ENCODE peak calls at places on chromosomes 11 and 22, in ten cellular contexts. One of them, this sample, is unnamed.

GRCh38 chr11:9861860-9862725 is 198.2 kb downstream of the SWAP70 start:
- DNase-seq in COR-L47: peak; percentile 16
- DNase-seq in AG10803: peak; percentile 85
- DNase-seq in retinal pigment epithelial cell: peak; percentile 4
- DNase-seq in Calu3: peak; percentile 61
- DNase-seq in nephron progenitor cell: peak; percentile 42
- DNase-seq in body of pancreas: peak; percentile 57
- DNase-seq in ELR: peak; percentile 79
- DNase-seq in NCI-H510A treated with DMSO at 0.1 percent for 48 hours: peak; percentile 25
- DNase-seq in head of caudate nucleus: peak; percentile 7
- DNase-seq in this sample: peak; percentile 19

GRCh38 chr11:124633355-124633754 is 10.7 kb downstream of the TBRG1 start:
- DNase-seq in COR-L47: no peak
- DNase-seq in AG10803: no peak
- DNase-seq in retinal pigment epithelial cell: no peak
- DNase-seq in Calu3: no peak
- DNase-seq in nephron progenitor cell: no peak
- DNase-seq in body of pancreas: no peak
- DNase-seq in ELR: peak; percentile 46
- DNase-seq in NCI-H510A treated with DMSO at 0.1 percent for 48 hours: no peak
- DNase-seq in head of caudate nucleus: no peak
- DNase-seq in this sample: no peak

GRCh38 chr11:133892126-133892525 is 46.8 kb upstream of the SPATA19 start:
- DNase-seq in COR-L47: no peak
- DNase-seq in AG10803: no peak
- DNase-seq in retinal pigment epithelial cell: no peak
- DNase-seq in Calu3: no peak
- DNase-seq in nephron progenitor cell: no peak
- DNase-seq in body of pancreas: no peak
- DNase-seq in ELR: no peak
- DNase-seq in NCI-H510A treated with DMSO at 0.1 percent for 48 hours: no peak
- DNase-seq in head of caudate nucleus: no peak
- DNase-seq in this sample: no peak

GRCh38 chr11:27282806-27283205 is 80.2 kb downstream of the CCDC34 start:
- DNase-seq in COR-L47: no peak
- DNase-seq in AG10803: peak; percentile 41
- DNase-seq in retinal pigment epithelial cell: no peak
- DNase-seq in Calu3: no peak
- DNase-seq in nephron progenitor cell: no peak
- DNase-seq in body of pancreas: no peak
- DNase-seq in ELR: peak; percentile 4
- DNase-seq in NCI-H510A treated with DMSO at 0.1 percent for 48 hours: no peak
- DNase-seq in head of caudate nucleus: no peak
- DNase-seq in this sample: no peak

GRCh38 chr22:39522567-39523300 is 2.4 kb downstream of the ATF4 start:
- DNase-seq in COR-L47: no peak
- DNase-seq in AG10803: peak; percentile 71
- DNase-seq in retinal pigment epithelial cell: no peak
- DNase-seq in Calu3: peak; percentile 25
- DNase-seq in nephron progenitor cell: no peak
- DNase-seq in body of pancreas: peak; percentile 72
- DNase-seq in ELR: peak; percentile 80
- DNase-seq in NCI-H510A treated with DMSO at 0.1 percent for 48 hours: peak; percentile 30
- DNase-seq in head of caudate nucleus: no peak
- DNase-seq in this sample: no peak

GRCh38 chr22:37279469-37279868 is 2.8 kb upstream of the CYTH4 start:
- DNase-seq in COR-L47: no peak
- DNase-seq in AG10803: no peak
- DNase-seq in retinal pigment epithelial cell: no peak
- DNase-seq in Calu3: no peak
- DNase-seq in nephron progenitor cell: no peak
- DNase-seq in body of pancreas: no peak
- DNase-seq in ELR: no peak
- DNase-seq in NCI-H510A treated with DMSO at 0.1 percent for 48 hours: no peak
- DNase-seq in head of caudate nucleus: no peak
- DNase-seq in this sample: no peak

GRCh38 chr11:100404907-100405306 is 282.2 kb upstream of the ARHGAP42 start:
- DNase-seq in COR-L47: no peak
- DNase-seq in AG10803: no peak
- DNase-seq in retinal pigment epithelial cell: no peak
- DNase-seq in Calu3: no peak
- DNase-seq in nephron progenitor cell: no peak
- DNase-seq in body of pancreas: no peak
- DNase-seq in ELR: no peak
- DNase-seq in NCI-H510A treated with DMSO at 0.1 percent for 48 hours: no peak
- DNase-seq in head of caudate nucleus: no peak
- DNase-seq in this sample: no peak

GRCh38 chr11:65316979-65317786 is 2.5 kb downstream of the CDC42EP2 start:
- DNase-seq in COR-L47: peak; percentile 60
- DNase-seq in AG10803: peak; percentile 94
- DNase-seq in retinal pigment epithelial cell: no peak
- DNase-seq in Calu3: peak; percentile 87
- DNase-seq in nephron progenitor cell: peak; percentile 37
- DNase-seq in body of pancreas: peak; percentile 54
- DNase-seq in ELR: peak; percentile 93
- DNase-seq in NCI-H510A treated with DMSO at 0.1 percent for 48 hours: peak; percentile 24
- DNase-seq in head of caudate nucleus: no peak
- DNase-seq in this sample: no peak

GRCh38 chr11:12195773-12196172 is 85.4 kb downstream of the MICAL2 start:
- DNase-seq in COR-L47: no peak
- DNase-seq in AG10803: no peak
- DNase-seq in retinal pigment epithelial cell: no peak
- DNase-seq in Calu3: no peak
- DNase-seq in nephron progenitor cell: no peak
- DNase-seq in body of pancreas: no peak
- DNase-seq in ELR: no peak
- DNase-seq in NCI-H510A treated with DMSO at 0.1 percent for 48 hours: no peak
- DNase-seq in head of caudate nucleus: no peak
- DNase-seq in this sample: peak; percentile 60

GRCh38 chr22:38401336-38402084 is 53.5 kb downstream of the KCNJ4 start:
- DNase-seq in COR-L47: peak; percentile 78
- DNase-seq in AG10803: no peak
- DNase-seq in retinal pigment epithelial cell: no peak
- DNase-seq in Calu3: no peak
- DNase-seq in nephron progenitor cell: no peak
- DNase-seq in body of pancreas: no peak
- DNase-seq in ELR: no peak
- DNase-seq in NCI-H510A treated with DMSO at 0.1 percent for 48 hours: peak; percentile 69
- DNase-seq in head of caudate nucleus: no peak
- DNase-seq in this sample: no peak

GRCh38 chr22:22450343-22450839 is 58.2 kb downstream of the ZNF280B start:
- DNase-seq in COR-L47: no peak
- DNase-seq in AG10803: no peak
- DNase-seq in retinal pigment epithelial cell: no peak
- DNase-seq in Calu3: no peak
- DNase-seq in nephron progenitor cell: no peak
- DNase-seq in body of pancreas: peak; percentile 55
- DNase-seq in ELR: no peak
- DNase-seq in NCI-H510A treated with DMSO at 0.1 percent for 48 hours: no peak
- DNase-seq in head of caudate nucleus: no peak
- DNase-seq in this sample: no peak

GRCh38 chr11:12120031-12121008 is 9.9 kb downstream of the MICAL2 start:
- DNase-seq in COR-L47: no peak
- DNase-seq in AG10803: no peak
- DNase-seq in retinal pigment epithelial cell: no peak
- DNase-seq in Calu3: no peak
- DNase-seq in nephron progenitor cell: no peak
- DNase-seq in body of pancreas: no peak
- DNase-seq in ELR: no peak
- DNase-seq in NCI-H510A treated with DMSO at 0.1 percent for 48 hours: peak; percentile 28
- DNase-seq in head of caudate nucleus: no peak
- DNase-seq in this sample: no peak

GRCh38 chr22:49948116-49948515 is 12.5 kb upstream of the PIM3 start:
- DNase-seq in COR-L47: no peak
- DNase-seq in AG10803: no peak
- DNase-seq in retinal pigment epithelial cell: no peak
- DNase-seq in Calu3: peak; percentile 52
- DNase-seq in nephron progenitor cell: no peak
- DNase-seq in body of pancreas: no peak
- DNase-seq in ELR: no peak
- DNase-seq in NCI-H510A treated with DMSO at 0.1 percent for 48 hours: no peak
- DNase-seq in head of caudate nucleus: no peak
- DNase-seq in this sample: no peak

GRCh38 chr22:36733271-36733670 is 29.7 kb upstream of the CACNG2 start:
- DNase-seq in COR-L47: no peak
- DNase-seq in AG10803: no peak
- DNase-seq in retinal pigment epithelial cell: no peak
- DNase-seq in Calu3: no peak
- DNase-seq in nephron progenitor cell: no peak
- DNase-seq in body of pancreas: no peak
- DNase-seq in ELR: no peak
- DNase-seq in NCI-H510A treated with DMSO at 0.1 percent for 48 hours: no peak
- DNase-seq in head of caudate nucleus: no peak
- DNase-seq in this sample: no peak

GRCh38 chr11:109914809-109915653 is 178.2 kb upstream of the ZC3H12C start:
- DNase-seq in COR-L47: no peak
- DNase-seq in AG10803: peak; percentile 49
- DNase-seq in retinal pigment epithelial cell: no peak
- DNase-seq in Calu3: no peak
- DNase-seq in nephron progenitor cell: no peak
- DNase-seq in body of pancreas: no peak
- DNase-seq in ELR: peak; percentile 34
- DNase-seq in NCI-H510A treated with DMSO at 0.1 percent for 48 hours: peak; percentile 39
- DNase-seq in head of caudate nucleus: no peak
- DNase-seq in this sample: no peak

GRCh38 chr22:21942407-21942895 is 10.2 kb downstream of the PPM1F start:
- DNase-seq in COR-L47: no peak
- DNase-seq in AG10803: peak; percentile 86
- DNase-seq in retinal pigment epithelial cell: no peak
- DNase-seq in Calu3: peak; percentile 37
- DNase-seq in nephron progenitor cell: no peak
- DNase-seq in body of pancreas: peak; percentile 63
- DNase-seq in ELR: peak; percentile 93
- DNase-seq in NCI-H510A treated with DMSO at 0.1 percent for 48 hours: no peak
- DNase-seq in head of caudate nucleus: no peak
- DNase-seq in this sample: no peak

GRCh38 chr11:82494988-82495432 is 238.7 kb downstream of the FAM181B start:
- DNase-seq in COR-L47: peak; percentile 46
- DNase-seq in AG10803: no peak
- DNase-seq in retinal pigment epithelial cell: no peak
- DNase-seq in Calu3: no peak
- DNase-seq in nephron progenitor cell: peak; percentile 9
- DNase-seq in body of pancreas: peak; percentile 16
- DNase-seq in ELR: peak; percentile 5
- DNase-seq in NCI-H510A treated with DMSO at 0.1 percent for 48 hours: peak; percentile 47
- DNase-seq in head of caudate nucleus: no peak
- DNase-seq in this sample: no peak

GRCh38 chr11:120055646-120056045 is 82.3 kb downstream of the TRIM29 start:
- DNase-seq in COR-L47: no peak
- DNase-seq in AG10803: peak; percentile 85
- DNase-seq in retinal pigment epithelial cell: no peak
- DNase-seq in Calu3: no peak
- DNase-seq in nephron progenitor cell: no peak
- DNase-seq in body of pancreas: no peak
- DNase-seq in ELR: no peak
- DNase-seq in NCI-H510A treated with DMSO at 0.1 percent for 48 hours: no peak
- DNase-seq in head of caudate nucleus: no peak
- DNase-seq in this sample: no peak